ENCODE peak calls at places on chromosomes 1 and 21, in six cellular contexts. One of them, this sample, is unnamed.

GRCh38 chr1:219582310-219582709 is 30.6 kb downstream of the ZC3H11B start:
- DNase-seq in K562: no peak
- DNase-seq in mammary epithelial cell: no peak
- DNase-seq in fibroblast of lung: peak; percentile 58
- DNase-seq in HepG2: no peak
- DNase-seq in neural progenitor cell: no peak
- DNase-seq in this sample: no peak

GRCh38 chr1:159835366-159835765 is 8.7 kb downstream of the SLAMF8 start:
- DNase-seq in K562: no peak
- DNase-seq in mammary epithelial cell: no peak
- DNase-seq in fibroblast of lung: no peak
- DNase-seq in HepG2: no peak
- DNase-seq in neural progenitor cell: no peak
- DNase-seq in this sample: no peak

GRCh38 chr1:175163702-175164101 is 28.9 kb downstream of the KIAA0040 start:
- DNase-seq in K562: no peak
- DNase-seq in mammary epithelial cell: no peak
- DNase-seq in fibroblast of lung: no peak
- DNase-seq in HepG2: no peak
- DNase-seq in neural progenitor cell: no peak
- DNase-seq in this sample: no peak

GRCh38 chr1:70319750-70320149 is 34.8 kb downstream of the ANKRD13C start:
- DNase-seq in K562: no peak
- DNase-seq in mammary epithelial cell: peak; percentile 35
- DNase-seq in fibroblast of lung: peak; percentile 23
- DNase-seq in HepG2: peak; percentile 2
- DNase-seq in neural progenitor cell: no peak
- DNase-seq in this sample: no peak

GRCh38 chr1:111442457-111442856 is 6.6 kb downstream of the WDR77 start:
- DNase-seq in K562: no peak
- DNase-seq in mammary epithelial cell: no peak
- DNase-seq in fibroblast of lung: no peak
- DNase-seq in HepG2: no peak
- DNase-seq in neural progenitor cell: no peak
- DNase-seq in this sample: no peak

GRCh38 chr1:152111515-152111968 is 3.7 kb downstream of the TCHH start:
- DNase-seq in K562: no peak
- DNase-seq in mammary epithelial cell: peak; percentile 67
- DNase-seq in fibroblast of lung: peak; percentile 25
- DNase-seq in HepG2: no peak
- DNase-seq in neural progenitor cell: peak; percentile 48
- DNase-seq in this sample: no peak

GRCh38 chr1:93348104-93348780 is 2.5 kb downstream of the DR1 start:
- DNase-seq in K562: no peak
- DNase-seq in mammary epithelial cell: no peak
- DNase-seq in fibroblast of lung: peak; percentile 39
- DNase-seq in HepG2: no peak
- DNase-seq in neural progenitor cell: no peak
- DNase-seq in this sample: no peak

GRCh38 chr21:46218906-46219590 is 9.5 kb downstream of the LSS start:
- DNase-seq in K562: no peak
- DNase-seq in mammary epithelial cell: no peak
- DNase-seq in fibroblast of lung: no peak
- DNase-seq in HepG2: no peak
- DNase-seq in neural progenitor cell: no peak
- DNase-seq in this sample: no peak

GRCh38 chr1:211323156-211324063 is 3.2 kb upstream of the TRAF5 start:
- DNase-seq in K562: peak; percentile 42
- DNase-seq in mammary epithelial cell: peak; percentile 45
- DNase-seq in fibroblast of lung: peak; percentile 68
- DNase-seq in HepG2: peak; percentile 37
- DNase-seq in neural progenitor cell: peak; percentile 77
- DNase-seq in this sample: no peak

GRCh38 chr1:99855914-99856450 is 5.8 kb downstream of the AGL start:
- DNase-seq in K562: no peak
- DNase-seq in mammary epithelial cell: no peak
- DNase-seq in fibroblast of lung: no peak
- DNase-seq in HepG2: no peak
- DNase-seq in neural progenitor cell: no peak
- DNase-seq in this sample: no peak

DNA sequence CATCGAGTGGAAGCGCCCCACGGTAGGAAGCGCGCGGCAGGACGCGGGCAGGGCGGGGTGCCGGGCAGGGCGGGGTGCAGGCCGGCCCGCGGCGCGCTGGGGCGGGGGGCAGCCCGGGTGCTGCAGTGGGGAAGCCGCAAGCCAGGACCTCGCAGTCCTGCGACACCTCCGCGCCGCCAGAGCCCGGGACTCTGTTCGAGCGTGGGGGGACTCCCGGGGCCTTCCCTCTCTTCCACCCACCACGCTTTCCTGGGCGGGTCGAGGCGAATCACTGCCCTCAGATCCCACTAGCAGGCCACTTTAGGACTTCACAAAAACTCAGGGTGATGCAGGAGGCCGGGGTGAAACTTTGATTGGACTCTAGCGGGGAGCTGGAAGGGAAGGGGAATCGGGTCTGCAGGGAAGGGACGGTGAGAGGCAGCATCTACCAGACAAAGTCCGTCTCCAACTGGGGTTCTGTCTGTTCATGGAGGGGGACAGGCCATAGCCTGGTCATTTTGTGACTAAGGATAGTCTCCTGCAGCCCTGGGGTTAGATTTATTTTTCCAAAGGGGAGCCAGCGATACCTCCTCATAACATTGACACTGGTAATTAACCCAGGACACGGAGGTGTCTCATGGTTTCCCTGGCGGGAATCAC is 636 bp downstream of the CAPN2 start:
- DNase-seq in K562: peak; percentile 86
- DNase-seq in mammary epithelial cell: no peak
- DNase-seq in fibroblast of lung: no peak
- DNase-seq in HepG2: no peak
- DNase-seq in neural progenitor cell: peak; percentile 41
- DNase-seq in this sample: no peak
- H3K9ac ChIP-seq in K562: peak overlapping the region; percentile 98
- H3K9ac ChIP-seq in mammary epithelial cell: peak overlapping the region; percentile 92
- H3K9ac ChIP-seq in fibroblast of lung: peak overlapping the region; percentile 97
- H3K9ac ChIP-seq in HepG2: peak overlapping the region; percentile 62
- H3K9ac ChIP-seq in neural progenitor cell: peak overlapping the region; percentile 77
- H3K9ac ChIP-seq in this sample: peak overlapping the region; percentile 89

DNA sequence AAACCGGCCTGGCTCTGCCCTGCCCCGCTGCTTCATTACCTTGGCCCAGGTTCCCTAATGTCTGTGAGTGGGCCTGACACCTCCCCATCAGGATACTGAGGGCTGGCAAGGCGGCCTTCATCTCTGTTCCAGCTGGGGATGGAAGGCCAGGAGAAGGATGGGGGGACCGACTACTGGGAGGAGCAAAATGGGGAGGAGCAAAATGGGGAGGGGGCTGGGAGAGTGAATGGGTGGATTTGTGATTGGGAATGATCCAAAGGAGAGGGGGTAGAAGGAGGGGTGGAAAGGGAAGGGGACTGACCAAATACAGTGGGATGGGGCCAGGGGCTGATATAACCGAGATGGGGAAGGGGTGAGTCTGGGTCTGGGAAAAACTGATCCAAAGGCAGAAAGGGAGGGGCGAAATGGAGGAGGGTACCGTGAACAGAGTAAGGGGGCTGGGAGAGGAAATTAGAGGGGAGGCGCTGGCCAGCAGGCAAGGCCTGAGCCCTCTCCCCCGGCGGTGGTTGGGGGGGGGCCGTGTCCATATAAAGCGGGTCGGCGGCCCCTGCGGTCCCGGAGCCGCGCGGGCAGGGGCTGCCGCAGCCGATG is at the start of gene FOXE3:
- DNase-seq in K562: no peak
- DNase-seq in mammary epithelial cell: no peak
- DNase-seq in fibroblast of lung: no peak
- DNase-seq in HepG2: no peak
- DNase-seq in neural progenitor cell: no peak
- DNase-seq in this sample: no peak
- TF ChIP-seq EZH2 in K562: no peak
- TF ChIP-seq EZH2 in mammary epithelial cell: no peak
- TF ChIP-seq EZH2 in fibroblast of lung: no peak
- TF ChIP-seq EZH2 in HepG2: no peak
- TF ChIP-seq EZH2 in neural progenitor cell: peak; percentile 8
- TF ChIP-seq EZH2 in this sample: no peak

GRCh38 chr1:202017385-202018225 is 7.2 kb downstream of the ELF3 start:
- DNase-seq in K562: peak; percentile 62
- DNase-seq in mammary epithelial cell: no peak
- DNase-seq in fibroblast of lung: no peak
- DNase-seq in HepG2: no peak
- DNase-seq in neural progenitor cell: peak; percentile 42
- DNase-seq in this sample: no peak
- H3K4me3 ChIP-seq in K562: no peak overlapping the region
- H3K4me3 ChIP-seq in mammary epithelial cell: no peak overlapping the region
- H3K4me3 ChIP-seq in fibroblast of lung: no peak overlapping the region
- H3K4me3 ChIP-seq in HepG2: peak overlapping the region; percentile 51
- H3K4me3 ChIP-seq in neural progenitor cell: no peak overlapping the region
- H3K4me3 ChIP-seq in this sample: no peak overlapping the region

DNA sequence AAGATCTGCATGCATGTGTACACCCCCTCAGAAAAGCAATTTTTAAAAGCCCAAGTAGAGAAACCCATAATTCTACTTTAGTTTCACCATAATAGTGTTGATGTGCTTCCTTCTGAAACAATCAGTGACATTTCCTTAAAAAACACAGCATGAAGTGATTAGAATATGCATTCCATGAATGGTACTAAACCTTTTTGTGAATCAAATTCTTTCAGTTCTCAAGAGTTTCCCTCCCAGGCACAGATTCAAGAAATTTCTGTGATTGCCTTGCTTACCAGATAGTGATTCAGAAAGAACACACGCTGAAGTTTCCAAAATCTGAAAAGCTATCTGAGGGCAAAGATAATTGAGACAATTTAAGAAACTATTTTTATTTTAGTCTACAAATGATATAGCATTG is 136.4 kb upstream of the ADGRL2 start:
- DNase-seq in K562: no peak
- DNase-seq in mammary epithelial cell: no peak
- DNase-seq in fibroblast of lung: no peak
- DNase-seq in HepG2: no peak
- DNase-seq in neural progenitor cell: no peak
- DNase-seq in this sample: no peak
- H3K9ac ChIP-seq in K562: no peak overlapping the region
- H3K9ac ChIP-seq in mammary epithelial cell: no peak overlapping the region
- H3K9ac ChIP-seq in fibroblast of lung: no peak overlapping the region
- H3K9ac ChIP-seq in HepG2: no peak overlapping the region
- H3K9ac ChIP-seq in neural progenitor cell: no peak overlapping the region
- H3K9ac ChIP-seq in this sample: no peak overlapping the region

GRCh38 chr1:63324779-63325119 is 2.4 kb downstream of the FOXD3 start:
- DNase-seq in K562: no peak
- DNase-seq in mammary epithelial cell: no peak
- DNase-seq in fibroblast of lung: peak; percentile 5
- DNase-seq in HepG2: no peak
- DNase-seq in neural progenitor cell: no peak
- DNase-seq in this sample: no peak
- TF ChIP-seq EZH2 in K562: no peak
- TF ChIP-seq EZH2 in mammary epithelial cell: no peak
- TF ChIP-seq EZH2 in fibroblast of lung: no peak
- TF ChIP-seq EZH2 in HepG2: no peak
- TF ChIP-seq EZH2 in neural progenitor cell: no peak
- TF ChIP-seq EZH2 in this sample: no peak

GRCh38 chr21:37106998-37107397 is 33.9 kb downstream of the TTC3 start:
- DNase-seq in K562: no peak
- DNase-seq in mammary epithelial cell: no peak
- DNase-seq in fibroblast of lung: no peak
- DNase-seq in HepG2: no peak
- DNase-seq in neural progenitor cell: no peak
- DNase-seq in this sample: no peak
- H3K4me3 ChIP-seq in K562: no peak overlapping the region
- H3K4me3 ChIP-seq in mammary epithelial cell: no peak overlapping the region
- H3K4me3 ChIP-seq in fibroblast of lung: no peak overlapping the region
- H3K4me3 ChIP-seq in HepG2: no peak overlapping the region
- H3K4me3 ChIP-seq in neural progenitor cell: no peak overlapping the region
- H3K4me3 ChIP-seq in this sample: no peak overlapping the region

GRCh38 chr1:8211620-8212442 is 106.1 kb upstream of the SLC45A1 start:
- DNase-seq in K562: no peak
- DNase-seq in mammary epithelial cell: peak; percentile 98
- DNase-seq in fibroblast of lung: peak; percentile 98
- DNase-seq in HepG2: peak; percentile 97
- DNase-seq in neural progenitor cell: no peak
- DNase-seq in this sample: no peak
- H3K9ac ChIP-seq in K562: no peak overlapping the region
- H3K9ac ChIP-seq in mammary epithelial cell: peak overlapping the region; percentile 31
- H3K9ac ChIP-seq in fibroblast of lung: no peak overlapping the region
- H3K9ac ChIP-seq in HepG2: peak overlapping the region; percentile 70
- H3K9ac ChIP-seq in neural progenitor cell: no peak overlapping the region
- H3K9ac ChIP-seq in this sample: no peak overlapping the region

DNA sequence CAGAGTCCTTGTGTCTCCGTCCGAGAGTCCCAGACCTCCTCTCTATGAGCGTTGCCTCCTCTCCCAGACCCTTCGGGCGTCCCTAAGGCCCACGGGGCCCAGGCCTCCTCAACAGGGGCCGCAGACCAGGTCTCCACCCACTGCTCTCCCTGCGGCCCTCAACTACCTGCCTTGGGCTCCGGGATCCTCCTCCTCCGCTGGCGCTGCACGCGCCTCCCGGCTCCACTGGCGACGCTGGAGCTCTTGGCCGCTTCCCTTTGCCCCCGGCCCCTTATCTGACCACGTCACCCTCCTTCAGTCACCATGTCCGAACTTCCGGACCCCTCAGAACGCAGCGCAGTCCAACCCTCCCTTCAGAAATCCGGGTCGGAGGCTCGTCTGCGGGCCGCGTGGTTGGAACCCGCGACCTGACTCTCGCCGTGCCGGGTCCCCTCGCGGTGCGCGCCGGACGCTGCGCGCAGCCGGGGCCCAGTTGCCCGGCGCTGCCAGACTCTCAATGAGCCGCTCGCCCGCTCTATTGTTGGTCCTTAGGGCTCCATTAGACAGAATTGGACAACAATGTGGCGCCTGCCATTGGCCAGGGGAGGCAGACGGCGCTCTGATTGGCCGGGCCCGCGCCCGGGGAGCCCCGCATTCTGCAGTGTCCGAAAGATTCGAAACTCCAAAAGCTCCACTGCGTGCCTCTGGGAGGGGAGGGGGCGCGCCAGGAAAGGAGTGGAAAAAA is at the start of gene DMRTA2:
- DNase-seq in K562: no peak
- DNase-seq in mammary epithelial cell: peak; percentile 34
- DNase-seq in fibroblast of lung: no peak
- DNase-seq in HepG2: no peak
- DNase-seq in neural progenitor cell: peak; percentile 97
- DNase-seq in this sample: no peak
- TF ChIP-seq EZH2 in K562: no peak
- TF ChIP-seq EZH2 in mammary epithelial cell: peak; percentile 13
- TF ChIP-seq EZH2 in fibroblast of lung: peak; percentile 83
- TF ChIP-seq EZH2 in HepG2: no peak
- TF ChIP-seq EZH2 in neural progenitor cell: peak; percentile 70
- TF ChIP-seq EZH2 in this sample: no peak

GRCh38 chr1:206935491-206936067 is 10.7 kb downstream of the PIGR start:
- DNase-seq in K562: peak; percentile 94
- DNase-seq in mammary epithelial cell: no peak
- DNase-seq in fibroblast of lung: no peak
- DNase-seq in HepG2: peak; percentile 69
- DNase-seq in neural progenitor cell: peak; percentile 69
- DNase-seq in this sample: no peak
- H3K4me3 ChIP-seq in K562: no peak overlapping the region
- H3K4me3 ChIP-seq in mammary epithelial cell: no peak overlapping the region
- H3K4me3 ChIP-seq in fibroblast of lung: no peak overlapping the region
- H3K4me3 ChIP-seq in HepG2: no peak overlapping the region
- H3K4me3 ChIP-seq in neural progenitor cell: no peak overlapping the region
- H3K4me3 ChIP-seq in this sample: no peak overlapping the region

DNA sequence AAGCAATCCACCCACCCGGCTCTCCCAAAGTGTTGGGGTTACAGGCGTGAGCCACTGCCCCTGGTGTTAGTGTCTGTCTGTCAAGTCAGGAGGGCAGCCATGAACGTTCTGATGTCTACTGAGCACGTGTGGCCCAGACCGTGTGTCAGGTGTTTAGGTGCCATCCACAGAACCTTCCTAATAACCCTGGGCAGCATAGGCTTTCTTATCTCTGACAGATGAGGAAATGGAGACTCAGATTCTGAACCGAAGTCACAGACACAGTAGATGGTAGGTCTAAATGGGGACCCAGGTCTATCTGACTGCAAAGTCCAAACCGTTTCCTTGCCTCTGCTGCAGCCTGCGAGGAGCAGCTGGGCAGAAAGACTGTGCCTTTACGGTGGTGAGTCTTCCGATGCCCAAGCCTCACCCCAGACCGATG is 622 bp upstream of the IL6R start:
- DNase-seq in K562: no peak
- DNase-seq in mammary epithelial cell: no peak
- DNase-seq in fibroblast of lung: no peak
- DNase-seq in HepG2: no peak
- DNase-seq in neural progenitor cell: no peak
- DNase-seq in this sample: no peak
- H3K9ac ChIP-seq in K562: no peak overlapping the region
- H3K9ac ChIP-seq in mammary epithelial cell: peak overlapping the region; percentile 44
- H3K9ac ChIP-seq in fibroblast of lung: peak overlapping the region; percentile 33
- H3K9ac ChIP-seq in HepG2: peak overlapping the region; percentile 41
- H3K9ac ChIP-seq in neural progenitor cell: no peak overlapping the region
- H3K9ac ChIP-seq in this sample: no peak overlapping the region

This sample was measured in SK-N-MC.